ENCODE peak calls at places on chromosomes 13 and 19, in eight cellular contexts. D is A549, Z is Peyer's patch, J is heart left ventricle, S is IMR-90, H is prostate gland, P is stomach, K is breast epithelium. T is an unnamed sample.

GRCh38 chr19:8209111-8209964 is at the start of gene CERS4:
- DNase-seq in D (peak; percentile 43), Z (peak; percentile 88), J (peak; percentile 53), S (peak; percentile 20), H (peak; percentile 76), P (peak; percentile 81), K (peak; percentile 64), T (peak; percentile 26)

GRCh38 chr13:97224544-97225324 is 2.6 kb downstream of the MBNL2 start:
- DNase-seq in D (no peak), Z (peak; percentile 70), J (peak; percentile 32), S (peak; percentile 41), H (no peak), P (peak; percentile 70), K (peak; percentile 68), T (no peak)

GRCh38 chr13:44171151-44171550 is 202.5 kb upstream of the SERP2 start:
- DNase-seq in D (no peak), Z (no peak), J (no peak), S (no peak), H (no peak), P (no peak), K (no peak), T (no peak)

GRCh38 chr13:49346460-49346859 is 97.4 kb downstream of the CAB39L start:
- DNase-seq in D (no peak), Z (no peak), J (no peak), S (no peak), H (no peak), P (no peak), K (no peak), T (no peak)

GRCh38 chr19:50896591-50897190 is 14.5 kb downstream of the KLK4 start:
- DNase-seq in D (no peak), Z (peak; percentile 86), J (no peak), S (peak; percentile 65), H (peak; percentile 88), P (no peak), K (peak; percentile 32), T (peak; percentile 62)

GRCh38 chr13:74136089-74136658 is 2.0 kb upstream of the KLF12 start:
- DNase-seq in D (no peak), Z (peak; percentile 55), J (peak; percentile 41), S (peak; percentile 62), H (peak; percentile 11), P (peak; percentile 28), K (no peak), T (peak; percentile 11)

GRCh38 chr13:88627071-88627470 is 955.9 kb downstream of the SLITRK5 start:
- DNase-seq in D (no peak), Z (no peak), J (no peak), S (no peak), H (no peak), P (no peak), K (no peak), T (no peak)

GRCh38 chr13:107941345-107942029 is 273.8 kb downstream of the LIG4 start:
- DNase-seq in D (no peak), Z (no peak), J (no peak), S (no peak), H (no peak), P (no peak), K (no peak), T (no peak)

GRCh38 chr19:45676851-45677263 is 8.8 kb downstream of the GIPR start:
- DNase-seq in D (no peak), Z (peak; percentile 71), J (no peak), S (no peak), H (no peak), P (peak; percentile 49), K (peak; percentile 34), T (no peak)

GRCh38 chr19:34926685-34927375 is at the start of gene ZNF30:
- DNase-seq in D (peak; percentile 96), Z (peak; percentile 95), J (peak; percentile 96), S (peak; percentile 88), H (peak; percentile 86), P (peak; percentile 91), K (peak; percentile 84), T (peak; percentile 96)

GRCh38 chr19:10744848-10745293 is 27.0 kb downstream of the DNM2 start:
- DNase-seq in D (no peak), Z (peak; percentile 70), J (no peak), S (no peak), H (no peak), P (peak; percentile 44), K (no peak), T (no peak)
- TF ChIP-seq POLR2A in D (no peak), Z (peak; percentile 43), J (no peak), S (no peak), H (no peak), P (no peak), K (no peak), T (peak; percentile 36)

GRCh38 chr19:38046254-38047047 is 139.4 kb downstream of the SIPA1L3 start:
- DNase-seq in D (no peak), Z (peak; percentile 74), J (no peak), S (no peak), H (no peak), P (peak; percentile 35), K (no peak), T (no peak)

GRCh38 chr19:38042132-38042531 is 135.1 kb downstream of the SIPA1L3 start:
- DNase-seq in D (no peak), Z (no peak), J (no peak), S (no peak), H (no peak), P (no peak), K (no peak), T (no peak)

GRCh38 chr19:38045554-38046253 is 138.7 kb downstream of the SIPA1L3 start:
- DNase-seq in D (no peak), Z (no peak), J (no peak), S (no peak), H (no peak), P (no peak), K (no peak), T (no peak)

GRCh38 chr19:38043649-38044144 is 136.7 kb downstream of the SIPA1L3 start:
- DNase-seq in D (no peak), Z (no peak), J (no peak), S (no peak), H (no peak), P (no peak), K (no peak), T (no peak)

GRCh38 chr19:38044267-38045111 is 137.5 kb downstream of the SIPA1L3 start:
- DNase-seq in D (no peak), Z (no peak), J (no peak), S (peak; percentile 68), H (no peak), P (no peak), K (no peak), T (no peak)
- H3K27ac ChIP-seq in D (peak overlapping the region; percentile 5), Z (no peak overlapping the region), J (no peak overlapping the region), S (no peak overlapping the region), H (no peak overlapping the region), P (no peak overlapping the region), K (no peak overlapping the region), T (no peak overlapping the region)

DNA sequence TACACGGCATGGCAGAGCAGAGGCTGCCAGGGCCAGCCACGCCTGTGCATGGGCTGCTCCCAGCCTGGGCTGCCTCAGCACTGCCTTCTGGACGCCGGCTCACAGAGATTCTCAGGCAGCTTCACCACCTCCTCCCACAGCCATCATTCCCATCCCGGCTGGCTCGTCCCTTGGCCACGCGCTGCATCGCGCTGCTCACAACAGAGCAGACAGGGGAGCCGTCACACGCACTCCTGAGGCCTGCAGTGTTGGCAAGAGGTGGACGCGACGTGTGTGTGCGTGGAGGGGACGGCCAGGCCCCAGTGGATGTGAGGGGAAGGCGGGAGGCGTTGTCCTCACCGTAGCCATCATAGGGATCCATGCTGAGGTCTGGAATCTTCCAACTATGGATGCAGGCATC is 7.6 kb upstream of the PRKD2 start:
- DNase-seq in D (no peak), Z (no peak), J (no peak), S (no peak), H (no peak), P (no peak), K (no peak), T (no peak)
- TF ChIP-seq POLR2A in D (no peak), Z (no peak), J (no peak), S (no peak), H (no peak), P (no peak), K (no peak), T (no peak)

GRCh38 chr19:11256189-11256588 is 6.1 kb downstream of the DOCK6 start:
- DNase-seq in D (no peak), Z (no peak), J (peak; percentile 76), S (peak; percentile 33), H (no peak), P (no peak), K (no peak), T (no peak)
- H3K27ac ChIP-seq in D (no peak overlapping the region), Z (no peak overlapping the region), J (peak overlapping the region; percentile 37), S (peak overlapping the region; percentile 23), H (no peak overlapping the region), P (peak overlapping the region; percentile 30), K (no peak overlapping the region), T (no peak overlapping the region)

DNA sequence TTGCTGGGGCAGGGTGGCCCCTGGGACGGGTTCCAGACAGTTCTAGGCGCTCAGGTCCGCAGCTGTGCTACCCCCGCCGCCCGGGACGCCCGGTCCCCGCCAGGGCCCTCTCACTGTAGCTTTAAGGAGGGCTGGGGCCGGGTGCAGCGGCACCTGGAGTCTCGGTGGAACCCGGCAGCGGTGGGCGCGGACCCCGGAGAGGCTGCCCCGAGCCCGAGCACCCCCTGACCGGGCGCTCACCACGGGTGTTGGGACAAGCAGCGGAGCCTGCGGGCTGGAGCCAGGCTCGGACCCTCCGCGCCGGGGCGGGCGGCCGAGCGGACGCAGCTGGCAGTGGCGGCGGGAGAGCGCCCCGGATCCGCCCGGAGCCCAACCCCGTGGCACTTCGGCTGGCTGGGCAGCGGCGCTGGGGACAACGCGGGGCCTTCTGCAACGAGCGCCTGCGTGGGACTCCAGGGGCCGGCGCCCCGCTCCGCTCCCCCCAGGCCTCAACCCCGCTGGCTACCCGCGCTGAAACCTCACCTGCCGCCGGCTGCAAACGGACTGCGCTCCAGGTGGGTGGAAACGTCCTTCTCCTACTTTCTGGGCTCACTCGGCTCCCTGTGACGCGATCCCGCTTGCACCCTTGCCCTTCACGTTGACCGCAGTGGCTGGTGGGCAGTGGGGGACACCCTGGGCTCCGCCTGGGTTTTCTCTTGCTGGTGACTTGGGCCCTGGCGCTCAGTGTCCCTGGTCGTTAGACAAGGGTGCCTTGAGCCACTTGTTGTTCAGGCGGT is 81.1 kb downstream of the ZNF429 start:
- DNase-seq in D (no peak), Z (peak; percentile 49), J (peak; percentile 33), S (no peak), H (peak; percentile 13), P (peak; percentile 38), K (no peak), T (peak; percentile 55)
- TF ChIP-seq POLR2A in D (no peak), Z (no peak), J (no peak), S (no peak), H (no peak), P (no peak), K (no peak), T (no peak)